ENCODE peak calls at places on chromosomes 16 and 17, in four cellular contexts. Q is occipital lobe, Y is B cell, C is astrocyte of the hippocampus. B is an unnamed sample.
A peak's percentile ranks its signal among the peaks of the same experiment; 100 is the strongest.

GRCh38 chr16:67283826-67284555 is 4.7 kb downstream of the PLEKHG4 start:
- DNase-seq in Q (no peak), Y (no peak), C (no peak), B (no peak)

GRCh38 chr16:959232-960040 is 11.3 kb downstream of the LMF1 start:
- DNase-seq in Q (no peak), Y (no peak), C (no peak), B (no peak)

GRCh38 chr17:74920679-74921044 is 2.4 kb downstream of the USH1G start:
- DNase-seq in Q (no peak), Y (no peak), C (no peak), B (no peak)

GRCh38 chr17:48262982-48263586 is 155.5 kb downstream of the SNX11 start:
- DNase-seq in Q (no peak), Y (no peak), C (no peak), B (peak; percentile 42)

GRCh38 chr17:50863221-50863843 is 2.8 kb downstream of the TOB1 start:
- DNase-seq in Q (no peak), Y (peak; percentile 46), C (peak; percentile 52), B (peak; percentile 35)

GRCh38 chr16:55297910-55298175 is 26.2 kb upstream of the IRX6 start:
- DNase-seq in Q (no peak), Y (no peak), C (peak; percentile 15), B (peak; percentile 0)

GRCh38 chr17:19533718-19534561 is at the start of gene SLC47A1:
- DNase-seq in Q (no peak), Y (no peak), C (peak; percentile 75), B (peak; percentile 19)

GRCh38 chr17:77106874-77107358 is 33.9 kb upstream of the SEC14L1 start:
- DNase-seq in Q (no peak), Y (peak; percentile 46), C (no peak), B (no peak)

GRCh38 chr16:46911038-46911437 is 26.9 kb downstream of the GPT2 start:
- DNase-seq in Q (no peak), Y (no peak), C (no peak), B (no peak)

GRCh38 chr17:40326014-40326831 is 17.2 kb downstream of the RARA start:
- DNase-seq in Q (no peak), Y (peak; percentile 84), C (peak; percentile 26), B (no peak)

GRCh38 chr17:74177018-74177450 is 26.4 kb upstream of the RPL38 start:
- DNase-seq in Q (peak; percentile 62), Y (no peak), C (peak; percentile 30), B (no peak)

GRCh38 chr16:77912617-77913016 is 109.7 kb upstream of the CLEC3A start:
- DNase-seq in Q (no peak), Y (no peak), C (no peak), B (no peak)

GRCh38 chr16:12081048-12081404 is 104.5 kb downstream of the SNX29 start:
- DNase-seq in Q (no peak), Y (no peak), C (no peak), B (no peak)